ENCODE peak calls at places on chromosomes 4 and X, in four cellular contexts. F is left ventricle myocardium superior, D is AML-193, W is upper lobe of right lung. L is an unnamed sample.

GRCh38 chr4:169102011-169102410 is 92.0 kb upstream of the CBR4 start:
- DNase-seq in F (no peak), D (no peak), W (no peak), L (no peak)

GRCh38 chr4:7111441-7111840 is 43.6 kb upstream of the GRPEL1 start:
- DNase-seq in F (no peak), D (no peak), W (no peak), L (no peak)

GRCh38 chrX:136574548-136574947 is 42.5 kb downstream of the VGLL1 start:
- DNase-seq in F (no peak), D (no peak), W (no peak), L (no peak)

GRCh38 chr4:158253350-158253980 is 43.2 kb downstream of the TMEM144 start:
- DNase-seq in F (no peak), D (peak; percentile 45), W (no peak), L (no peak)

GRCh38 chr4:3765271-3766206 is 646 bp upstream of the ADRA2C start:
- DNase-seq in F (peak; percentile 65), D (no peak), W (no peak), L (no peak)

GRCh38 chr4:180057891-180058643 is 2185.1 kb upstream of the TENM3 start:
- DNase-seq in F (peak; percentile 27), D (no peak), W (peak; percentile 69), L (peak; percentile 75)

GRCh38 chr4:145740796-145741195 is 60.9 kb downstream of the C4orf51 start:
- DNase-seq in F (no peak), D (no peak), W (no peak), L (no peak)

GRCh38 chrX:21799767-21800166 is 39.6 kb upstream of the MBTPS2 start:
- DNase-seq in F (no peak), D (no peak), W (no peak), L (no peak)

GRCh38 chr4:117481742-117482141 is 396.4 kb upstream of the TRAM1L1 start:
- DNase-seq in F (no peak), D (no peak), W (no peak), L (no peak)